ENCODE peak calls at places on chromosomes 4 and X, in ten cellular contexts. One of them, this sample, is unnamed. For H3K27me3, the result is how much of the 10 kb centered on the place peaks cover.

GRCh38 chr4:69025191-69025998 is 70.9 kb upstream of the UGT2B7 start:
- DNase-seq in Karpas-422: no peak
- DNase-seq in hepatocyte: peak
- DNase-seq in keratinocyte: no peak
- DNase-seq in aorta: no peak
- DNase-seq in CD4-positive, alpha-beta T cell: no peak
- DNase-seq in breast epithelium: no peak
- DNase-seq in naive thymus-derived CD4-positive, alpha-beta T cell: no peak
- DNase-seq in right cardiac atrium: no peak
- DNase-seq in HAP-1: peak
- DNase-seq in this sample: peak

GRCh38 chr4:153257151-153257620 is 52.9 kb downstream of the TRIM2 start:
- DNase-seq in Karpas-422: no peak
- DNase-seq in hepatocyte: peak
- DNase-seq in keratinocyte: no peak
- DNase-seq in aorta: no peak
- DNase-seq in CD4-positive, alpha-beta T cell: peak
- DNase-seq in breast epithelium: no peak
- DNase-seq in naive thymus-derived CD4-positive, alpha-beta T cell: no peak
- DNase-seq in right cardiac atrium: no peak
- DNase-seq in HAP-1: peak
- DNase-seq in this sample: no peak

GRCh38 chrX:13903405-13903804 is 86.5 kb upstream of the GPM6B start:
- DNase-seq in Karpas-422: no peak
- DNase-seq in hepatocyte: no peak
- DNase-seq in keratinocyte: no peak
- DNase-seq in aorta: no peak
- DNase-seq in CD4-positive, alpha-beta T cell: no peak
- DNase-seq in breast epithelium: no peak
- DNase-seq in naive thymus-derived CD4-positive, alpha-beta T cell: no peak
- DNase-seq in right cardiac atrium: no peak
- DNase-seq in HAP-1: no peak
- DNase-seq in this sample: no peak

GRCh38 chrX:8653956-8654355 is 78.0 kb downstream of the ANOS1 start:
- DNase-seq in Karpas-422: no peak
- DNase-seq in hepatocyte: no peak
- DNase-seq in keratinocyte: no peak
- DNase-seq in aorta: no peak
- DNase-seq in CD4-positive, alpha-beta T cell: no peak
- DNase-seq in breast epithelium: peak
- DNase-seq in naive thymus-derived CD4-positive, alpha-beta T cell: no peak
- DNase-seq in right cardiac atrium: no peak
- DNase-seq in HAP-1: no peak
- DNase-seq in this sample: no peak

GRCh38 chr4:107719927-107720722 is at the start of gene PAPSS1:
- DNase-seq in Karpas-422: peak
- DNase-seq in hepatocyte: peak
- DNase-seq in keratinocyte: peak
- DNase-seq in aorta: peak
- DNase-seq in CD4-positive, alpha-beta T cell: peak
- DNase-seq in breast epithelium: peak
- DNase-seq in naive thymus-derived CD4-positive, alpha-beta T cell: peak
- DNase-seq in right cardiac atrium: peak
- DNase-seq in HAP-1: peak
- DNase-seq in this sample: peak

GRCh38 chr4:28009541-28009940 is 1148.9 kb downstream of the STIM2 start:
- DNase-seq in Karpas-422: no peak
- DNase-seq in hepatocyte: no peak
- DNase-seq in keratinocyte: no peak
- DNase-seq in aorta: no peak
- DNase-seq in CD4-positive, alpha-beta T cell: no peak
- DNase-seq in breast epithelium: no peak
- DNase-seq in naive thymus-derived CD4-positive, alpha-beta T cell: no peak
- DNase-seq in right cardiac atrium: no peak
- DNase-seq in HAP-1: no peak
- DNase-seq in this sample: no peak

GRCh38 chrX:11886745-11887144 is 128.7 kb downstream of the MSL3 start:
- DNase-seq in Karpas-422: no peak
- DNase-seq in hepatocyte: no peak
- DNase-seq in keratinocyte: peak
- DNase-seq in aorta: no peak
- DNase-seq in CD4-positive, alpha-beta T cell: no peak
- DNase-seq in breast epithelium: no peak
- DNase-seq in naive thymus-derived CD4-positive, alpha-beta T cell: no peak
- DNase-seq in right cardiac atrium: no peak
- DNase-seq in HAP-1: no peak
- DNase-seq in this sample: no peak

GRCh38 chrX:135914404-135914803 is 20.9 kb downstream of the SAGE1 start:
- DNase-seq in Karpas-422: no peak
- DNase-seq in hepatocyte: no peak
- DNase-seq in keratinocyte: no peak
- DNase-seq in aorta: no peak
- DNase-seq in CD4-positive, alpha-beta T cell: no peak
- DNase-seq in breast epithelium: no peak
- DNase-seq in naive thymus-derived CD4-positive, alpha-beta T cell: no peak
- DNase-seq in right cardiac atrium: no peak
- DNase-seq in HAP-1: no peak
- DNase-seq in this sample: no peak

GRCh38 chr4:127045872-127046271 is 586.9 kb upstream of the INTU start:
- DNase-seq in Karpas-422: no peak
- DNase-seq in hepatocyte: no peak
- DNase-seq in keratinocyte: no peak
- DNase-seq in aorta: no peak
- DNase-seq in CD4-positive, alpha-beta T cell: no peak
- DNase-seq in breast epithelium: no peak
- DNase-seq in naive thymus-derived CD4-positive, alpha-beta T cell: no peak
- DNase-seq in right cardiac atrium: no peak
- DNase-seq in HAP-1: peak
- DNase-seq in this sample: no peak

GRCh38 chr4:184318852-184319251 is 101.2 kb upstream of the ENPP6 start:
- DNase-seq in Karpas-422: no peak
- DNase-seq in hepatocyte: no peak
- DNase-seq in keratinocyte: no peak
- DNase-seq in aorta: no peak
- DNase-seq in CD4-positive, alpha-beta T cell: no peak
- DNase-seq in breast epithelium: no peak
- DNase-seq in naive thymus-derived CD4-positive, alpha-beta T cell: no peak
- DNase-seq in right cardiac atrium: no peak
- DNase-seq in HAP-1: no peak
- DNase-seq in this sample: no peak

GRCh38 chr4:26916195-26916594 is 55.6 kb downstream of the STIM2 start:
- DNase-seq in Karpas-422: no peak
- DNase-seq in hepatocyte: no peak
- DNase-seq in keratinocyte: no peak
- DNase-seq in aorta: no peak
- DNase-seq in CD4-positive, alpha-beta T cell: no peak
- DNase-seq in breast epithelium: no peak
- DNase-seq in naive thymus-derived CD4-positive, alpha-beta T cell: no peak
- DNase-seq in right cardiac atrium: no peak
- DNase-seq in HAP-1: no peak
- DNase-seq in this sample: no peak

GRCh38 chr4:15003441-15003890 is 1.2 kb downstream of the CPEB2 start:
- DNase-seq in Karpas-422: peak
- DNase-seq in hepatocyte: peak
- DNase-seq in keratinocyte: no peak
- DNase-seq in aorta: peak
- DNase-seq in CD4-positive, alpha-beta T cell: peak
- DNase-seq in breast epithelium: peak
- DNase-seq in naive thymus-derived CD4-positive, alpha-beta T cell: peak
- DNase-seq in right cardiac atrium: peak
- DNase-seq in HAP-1: peak
- DNase-seq in this sample: peak

GRCh38 chr4:6568689-6569332 is 6.2 kb upstream of the MAN2B2 start:
- DNase-seq in Karpas-422: no peak
- DNase-seq in hepatocyte: no peak
- DNase-seq in keratinocyte: no peak
- DNase-seq in aorta: no peak
- DNase-seq in CD4-positive, alpha-beta T cell: no peak
- DNase-seq in breast epithelium: no peak
- DNase-seq in naive thymus-derived CD4-positive, alpha-beta T cell: no peak
- DNase-seq in right cardiac atrium: peak
- DNase-seq in HAP-1: no peak
- DNase-seq in this sample: no peak

GRCh38 chr4:6568148-6568547 is 6.8 kb upstream of the MAN2B2 start:
- DNase-seq in Karpas-422: no peak
- DNase-seq in hepatocyte: no peak
- DNase-seq in keratinocyte: no peak
- DNase-seq in aorta: no peak
- DNase-seq in CD4-positive, alpha-beta T cell: no peak
- DNase-seq in breast epithelium: no peak
- DNase-seq in naive thymus-derived CD4-positive, alpha-beta T cell: no peak
- DNase-seq in right cardiac atrium: peak
- DNase-seq in HAP-1: no peak
- DNase-seq in this sample: no peak

GRCh38 chr4:6565691-6566431 is 9.1 kb upstream of the MAN2B2 start:
- DNase-seq in Karpas-422: no peak
- DNase-seq in hepatocyte: no peak
- DNase-seq in keratinocyte: no peak
- DNase-seq in aorta: no peak
- DNase-seq in CD4-positive, alpha-beta T cell: no peak
- DNase-seq in breast epithelium: no peak
- DNase-seq in naive thymus-derived CD4-positive, alpha-beta T cell: no peak
- DNase-seq in right cardiac atrium: peak
- DNase-seq in HAP-1: no peak
- DNase-seq in this sample: no peak

GRCh38 chr4:6567218-6567617 is 7.8 kb upstream of the MAN2B2 start:
- DNase-seq in Karpas-422: no peak
- DNase-seq in hepatocyte: no peak
- DNase-seq in keratinocyte: no peak
- DNase-seq in aorta: no peak
- DNase-seq in CD4-positive, alpha-beta T cell: no peak
- DNase-seq in breast epithelium: no peak
- DNase-seq in naive thymus-derived CD4-positive, alpha-beta T cell: no peak
- DNase-seq in right cardiac atrium: no peak
- DNase-seq in HAP-1: no peak
- DNase-seq in this sample: no peak

DNA sequence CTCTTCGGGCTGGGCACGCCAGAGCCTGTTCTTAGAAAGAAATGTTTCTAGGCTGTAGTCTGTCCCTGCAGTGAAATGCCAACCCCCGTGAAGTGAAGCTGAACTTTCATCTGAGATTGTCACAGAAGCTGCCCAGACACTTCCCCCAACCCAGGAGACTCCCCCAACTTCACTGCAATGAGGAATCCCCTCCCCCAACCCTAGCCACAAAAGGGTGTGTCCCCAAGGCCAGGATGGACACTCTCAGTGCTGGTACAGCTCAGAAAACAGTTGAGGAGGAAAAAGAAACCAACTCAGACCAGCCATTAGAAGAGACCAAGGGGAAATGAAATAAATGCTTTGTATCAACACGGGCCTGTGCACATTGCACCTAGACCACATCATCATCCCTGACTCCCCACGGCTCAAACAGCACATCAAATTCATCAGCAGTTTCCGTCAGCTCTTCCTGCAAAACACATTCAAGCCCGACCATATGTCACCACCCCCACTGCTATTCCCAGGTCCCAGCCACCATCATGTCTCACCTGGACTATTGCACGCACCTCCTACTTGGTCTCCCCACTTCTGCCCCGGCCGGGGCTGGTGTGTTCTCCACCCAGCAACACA is 8.3 kb upstream of the MAN2B2 start:
- DNase-seq in Karpas-422: no peak
- DNase-seq in hepatocyte: no peak
- DNase-seq in keratinocyte: no peak
- DNase-seq in aorta: no peak
- DNase-seq in CD4-positive, alpha-beta T cell: no peak
- DNase-seq in breast epithelium: no peak
- DNase-seq in naive thymus-derived CD4-positive, alpha-beta T cell: no peak
- DNase-seq in right cardiac atrium: peak
- DNase-seq in HAP-1: no peak
- DNase-seq in this sample: no peak
- H3K27me3 ChIP-seq in Karpas-422: under half
- H3K27me3 ChIP-seq in hepatocyte: under half
- H3K27me3 ChIP-seq in keratinocyte: under half
- H3K27me3 ChIP-seq in aorta: under half
- H3K27me3 ChIP-seq in CD4-positive, alpha-beta T cell: under half
- H3K27me3 ChIP-seq in breast epithelium: under half
- H3K27me3 ChIP-seq in naive thymus-derived CD4-positive, alpha-beta T cell: under half
- H3K27me3 ChIP-seq in right cardiac atrium: under half
- H3K27me3 ChIP-seq in HAP-1: under half
- H3K27me3 ChIP-seq in this sample: under half

DNA sequence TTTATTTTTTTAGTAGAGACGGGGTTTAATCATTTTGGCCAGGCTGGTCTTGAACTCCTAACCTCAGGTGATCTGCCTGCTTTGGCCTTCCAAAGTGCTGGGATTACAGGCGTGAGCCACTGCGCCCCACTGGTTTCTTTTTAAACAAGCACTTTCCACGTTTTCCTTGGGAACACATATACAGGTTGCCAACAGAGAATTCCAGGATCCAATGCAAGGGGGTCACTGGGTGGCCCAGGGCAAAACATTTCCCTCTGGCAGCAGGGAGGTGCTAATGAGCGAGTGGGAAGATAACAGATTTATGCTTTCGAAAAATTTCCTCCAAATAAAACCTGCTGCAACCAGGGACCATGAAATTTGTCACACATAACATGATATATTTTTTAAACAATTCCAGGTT is 41.1 kb downstream of the ADRA2C start:
- DNase-seq in Karpas-422: no peak
- DNase-seq in hepatocyte: no peak
- DNase-seq in keratinocyte: no peak
- DNase-seq in aorta: peak
- DNase-seq in CD4-positive, alpha-beta T cell: no peak
- DNase-seq in breast epithelium: no peak
- DNase-seq in naive thymus-derived CD4-positive, alpha-beta T cell: no peak
- DNase-seq in right cardiac atrium: no peak
- DNase-seq in HAP-1: no peak
- DNase-seq in this sample: no peak
- H3K27me3 ChIP-seq in Karpas-422: under half
- H3K27me3 ChIP-seq in hepatocyte: under half
- H3K27me3 ChIP-seq in keratinocyte: under half
- H3K27me3 ChIP-seq in aorta: under half
- H3K27me3 ChIP-seq in CD4-positive, alpha-beta T cell: under half
- H3K27me3 ChIP-seq in breast epithelium: half or more
- H3K27me3 ChIP-seq in naive thymus-derived CD4-positive, alpha-beta T cell: under half
- H3K27me3 ChIP-seq in right cardiac atrium: under half
- H3K27me3 ChIP-seq in HAP-1: under half
- H3K27me3 ChIP-seq in this sample: under half

GRCh38 chrX:16664059-16664458 is 14.1 kb downstream of the S100G start:
- DNase-seq in Karpas-422: no peak
- DNase-seq in hepatocyte: no peak
- DNase-seq in keratinocyte: no peak
- DNase-seq in aorta: no peak
- DNase-seq in CD4-positive, alpha-beta T cell: no peak
- DNase-seq in breast epithelium: no peak
- DNase-seq in naive thymus-derived CD4-positive, alpha-beta T cell: no peak
- DNase-seq in right cardiac atrium: no peak
- DNase-seq in HAP-1: no peak
- DNase-seq in this sample: no peak
- H3K27me3 ChIP-seq in Karpas-422: under half
- H3K27me3 ChIP-seq in hepatocyte: under half
- H3K27me3 ChIP-seq in keratinocyte: under half
- H3K27me3 ChIP-seq in aorta: under half
- H3K27me3 ChIP-seq in CD4-positive, alpha-beta T cell: under half
- H3K27me3 ChIP-seq in breast epithelium: under half
- H3K27me3 ChIP-seq in naive thymus-derived CD4-positive, alpha-beta T cell: under half
- H3K27me3 ChIP-seq in right cardiac atrium: under half
- H3K27me3 ChIP-seq in HAP-1: under half
- H3K27me3 ChIP-seq in this sample: under half

DNA sequence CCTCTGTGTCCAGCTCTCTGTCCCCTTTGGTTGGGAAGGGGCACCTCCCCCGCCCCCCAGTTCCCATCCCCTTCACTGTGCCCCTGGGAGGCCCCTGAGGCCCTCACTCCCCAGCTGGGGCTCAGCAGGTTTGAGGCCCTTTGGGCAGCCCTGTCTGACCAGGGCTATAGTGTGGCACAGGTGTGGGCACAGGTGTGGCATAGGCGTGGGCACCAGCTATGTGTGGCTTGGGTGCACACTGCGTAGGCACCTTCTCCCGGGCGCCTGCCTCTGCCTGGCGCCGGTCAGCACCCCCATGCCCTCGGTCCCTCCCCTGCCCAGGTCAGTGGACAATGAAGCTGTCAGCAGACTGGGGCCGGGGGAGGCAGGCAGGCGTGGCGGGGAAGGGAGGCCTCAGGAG is 7.5 kb upstream of the FGFR3 start:
- DNase-seq in Karpas-422: no peak
- DNase-seq in hepatocyte: no peak
- DNase-seq in keratinocyte: no peak
- DNase-seq in aorta: no peak
- DNase-seq in CD4-positive, alpha-beta T cell: no peak
- DNase-seq in breast epithelium: no peak
- DNase-seq in naive thymus-derived CD4-positive, alpha-beta T cell: no peak
- DNase-seq in right cardiac atrium: no peak
- DNase-seq in HAP-1: no peak
- DNase-seq in this sample: no peak
- H3K27me3 ChIP-seq in Karpas-422: under half
- H3K27me3 ChIP-seq in hepatocyte: under half
- H3K27me3 ChIP-seq in keratinocyte: under half
- H3K27me3 ChIP-seq in aorta: under half
- H3K27me3 ChIP-seq in CD4-positive, alpha-beta T cell: under half
- H3K27me3 ChIP-seq in breast epithelium: under half
- H3K27me3 ChIP-seq in naive thymus-derived CD4-positive, alpha-beta T cell: under half
- H3K27me3 ChIP-seq in right cardiac atrium: under half
- H3K27me3 ChIP-seq in HAP-1: under half
- H3K27me3 ChIP-seq in this sample: under half

This sample was measured in HL-60.